ENCODE peak calls at places on chromosomes 1 and 21, in five cellular contexts. Y, S, M, Z and E are unnamed samples.

GRCh38 chr1:115641762-115642167 is at the start of gene VANGL1:
- DNase-seq in Z (peak), M (peak), S (peak), Y (no peak), E (peak)

GRCh38 chr1:190439447-190439846 is 38.2 kb downstream of the BRINP3 start:
- DNase-seq in Z (no peak), Y (no peak), S (no peak), M (no peak), E (no peak)

GRCh38 chr21:29501451-29501850 is 202.7 kb downstream of the BACH1 start:
- DNase-seq in S (no peak), M (no peak), Z (no peak), Y (no peak), E (no peak)

GRCh38 chr1:6347641-6348487 is 45.7 kb downstream of the ACOT7 start:
- DNase-seq in Z (peak), S (peak), Y (no peak), M (no peak), E (peak)

GRCh38 chr1:236041899-236042618 is 22.8 kb downstream of the NID1 start:
- DNase-seq in Y (no peak), Z (no peak), S (no peak), M (no peak), E (no peak)

GRCh38 chr1:181166377-181167196 is 78.1 kb downstream of the IER5 start:
- DNase-seq in S (peak), Z (peak), Y (peak), M (peak), E (peak)

GRCh38 chr1:225817611-225818061 is 7.7 kb downstream of the EPHX1 start:
- DNase-seq in Z (peak), S (peak), M (peak), Y (peak), E (peak)

GRCh38 chr1:33072707-33073106 is 8.2 kb upstream of the AZIN2 start:
- DNase-seq in S (no peak), M (no peak), Z (no peak), Y (no peak), E (no peak)

GRCh38 chr21:35540950-35541632 is 492.0 kb upstream of the RUNX1 start:
- DNase-seq in M (peak), Z (no peak), Y (no peak), S (no peak), E (no peak)